ENCODE peak calls at places on chromosomes 16 and 17, in seven cellular contexts. One of them, this sample, is unnamed.

GRCh38 chr16:87575027-87575804 is 27.1 kb upstream of the JPH3 start:
- DNase-seq in activated T-helper 1 cell treated with Interleukin-2 at 50 U/mL for 16 hours: no peak
- DNase-seq in heart right ventricle: no peak
- DNase-seq in fibroblast of the conjunctiva: no peak
- DNase-seq in CD8-positive, alpha-beta T cell: no peak
- DNase-seq in activated CD4-positive, alpha-beta T cell treated with anti-CD3 and anti-CD28 coated beads, Interleukin-2, amount 50 U/mL, for 1 hour: no peak
- DNase-seq in T-cell: no peak
- DNase-seq in this sample: no peak

GRCh38 chr17:18262641-18263040 is 2.2 kb downstream of the MIEF2 start:
- DNase-seq in activated T-helper 1 cell treated with Interleukin-2 at 50 U/mL for 16 hours: no peak
- DNase-seq in heart right ventricle: peak
- DNase-seq in fibroblast of the conjunctiva: no peak
- DNase-seq in CD8-positive, alpha-beta T cell: no peak
- DNase-seq in activated CD4-positive, alpha-beta T cell treated with anti-CD3 and anti-CD28 coated beads, Interleukin-2, amount 50 U/mL, for 1 hour: no peak
- DNase-seq in T-cell: no peak
- DNase-seq in this sample: no peak

GRCh38 chr16:12187939-12188673 is 211.6 kb downstream of the SNX29 start:
- DNase-seq in activated T-helper 1 cell treated with Interleukin-2 at 50 U/mL for 16 hours: no peak
- DNase-seq in heart right ventricle: no peak
- DNase-seq in fibroblast of the conjunctiva: no peak
- DNase-seq in CD8-positive, alpha-beta T cell: no peak
- DNase-seq in activated CD4-positive, alpha-beta T cell treated with anti-CD3 and anti-CD28 coated beads, Interleukin-2, amount 50 U/mL, for 1 hour: no peak
- DNase-seq in T-cell: no peak
- DNase-seq in this sample: no peak

GRCh38 chr17:36768355-36768754 is 167.0 kb downstream of the MRM1 start:
- DNase-seq in activated T-helper 1 cell treated with Interleukin-2 at 50 U/mL for 16 hours: no peak
- DNase-seq in heart right ventricle: no peak
- DNase-seq in fibroblast of the conjunctiva: no peak
- DNase-seq in CD8-positive, alpha-beta T cell: no peak
- DNase-seq in activated CD4-positive, alpha-beta T cell treated with anti-CD3 and anti-CD28 coated beads, Interleukin-2, amount 50 U/mL, for 1 hour: no peak
- DNase-seq in T-cell: no peak
- DNase-seq in this sample: no peak

GRCh38 chr16:80372341-80372740 is 168.5 kb upstream of the DYNLRB2 start:
- DNase-seq in activated T-helper 1 cell treated with Interleukin-2 at 50 U/mL for 16 hours: no peak
- DNase-seq in heart right ventricle: no peak
- DNase-seq in fibroblast of the conjunctiva: no peak
- DNase-seq in CD8-positive, alpha-beta T cell: no peak
- DNase-seq in activated CD4-positive, alpha-beta T cell treated with anti-CD3 and anti-CD28 coated beads, Interleukin-2, amount 50 U/mL, for 1 hour: no peak
- DNase-seq in T-cell: no peak
- DNase-seq in this sample: no peak

GRCh38 chr16:21264226-21265036 is 13.7 kb downstream of the CRYM start:
- DNase-seq in activated T-helper 1 cell treated with Interleukin-2 at 50 U/mL for 16 hours: no peak
- DNase-seq in heart right ventricle: peak
- DNase-seq in fibroblast of the conjunctiva: no peak
- DNase-seq in CD8-positive, alpha-beta T cell: no peak
- DNase-seq in activated CD4-positive, alpha-beta T cell treated with anti-CD3 and anti-CD28 coated beads, Interleukin-2, amount 50 U/mL, for 1 hour: no peak
- DNase-seq in T-cell: no peak
- DNase-seq in this sample: no peak

GRCh38 chr17:58583486-58583885 is 69.0 kb upstream of the MTMR4 start:
- DNase-seq in activated T-helper 1 cell treated with Interleukin-2 at 50 U/mL for 16 hours: no peak
- DNase-seq in heart right ventricle: no peak
- DNase-seq in fibroblast of the conjunctiva: no peak
- DNase-seq in CD8-positive, alpha-beta T cell: no peak
- DNase-seq in activated CD4-positive, alpha-beta T cell treated with anti-CD3 and anti-CD28 coated beads, Interleukin-2, amount 50 U/mL, for 1 hour: no peak
- DNase-seq in T-cell: no peak
- DNase-seq in this sample: no peak

GRCh38 chr16:54031107-54031760 is 255.4 kb downstream of the IRX3 start:
- DNase-seq in activated T-helper 1 cell treated with Interleukin-2 at 50 U/mL for 16 hours: no peak
- DNase-seq in heart right ventricle: no peak
- DNase-seq in fibroblast of the conjunctiva: no peak
- DNase-seq in CD8-positive, alpha-beta T cell: no peak
- DNase-seq in activated CD4-positive, alpha-beta T cell treated with anti-CD3 and anti-CD28 coated beads, Interleukin-2, amount 50 U/mL, for 1 hour: no peak
- DNase-seq in T-cell: no peak
- DNase-seq in this sample: no peak

GRCh38 chr16:79618712-79619050 is 18.1 kb upstream of the MAF start:
- DNase-seq in activated T-helper 1 cell treated with Interleukin-2 at 50 U/mL for 16 hours: no peak
- DNase-seq in heart right ventricle: no peak
- DNase-seq in fibroblast of the conjunctiva: no peak
- DNase-seq in CD8-positive, alpha-beta T cell: no peak
- DNase-seq in activated CD4-positive, alpha-beta T cell treated with anti-CD3 and anti-CD28 coated beads, Interleukin-2, amount 50 U/mL, for 1 hour: no peak
- DNase-seq in T-cell: no peak
- DNase-seq in this sample: no peak

GRCh38 chr17:17468217-17469010 is 8.4 kb upstream of the MED9 start:
- DNase-seq in activated T-helper 1 cell treated with Interleukin-2 at 50 U/mL for 16 hours: no peak
- DNase-seq in heart right ventricle: no peak
- DNase-seq in fibroblast of the conjunctiva: no peak
- DNase-seq in CD8-positive, alpha-beta T cell: no peak
- DNase-seq in activated CD4-positive, alpha-beta T cell treated with anti-CD3 and anti-CD28 coated beads, Interleukin-2, amount 50 U/mL, for 1 hour: no peak
- DNase-seq in T-cell: no peak
- DNase-seq in this sample: no peak

GRCh38 chr17:42163113-42163512 is 8.3 kb upstream of the RAB5C start:
- DNase-seq in activated T-helper 1 cell treated with Interleukin-2 at 50 U/mL for 16 hours: no peak
- DNase-seq in heart right ventricle: no peak
- DNase-seq in fibroblast of the conjunctiva: no peak
- DNase-seq in CD8-positive, alpha-beta T cell: no peak
- DNase-seq in activated CD4-positive, alpha-beta T cell treated with anti-CD3 and anti-CD28 coated beads, Interleukin-2, amount 50 U/mL, for 1 hour: no peak
- DNase-seq in T-cell: no peak
- DNase-seq in this sample: no peak

GRCh38 chr17:69669441-69670178 is 255.1 kb downstream of the MAP2K6 start:
- DNase-seq in activated T-helper 1 cell treated with Interleukin-2 at 50 U/mL for 16 hours: no peak
- DNase-seq in heart right ventricle: no peak
- DNase-seq in fibroblast of the conjunctiva: no peak
- DNase-seq in CD8-positive, alpha-beta T cell: no peak
- DNase-seq in activated CD4-positive, alpha-beta T cell treated with anti-CD3 and anti-CD28 coated beads, Interleukin-2, amount 50 U/mL, for 1 hour: no peak
- DNase-seq in T-cell: no peak
- DNase-seq in this sample: no peak

GRCh38 chr16:48165961-48166578 is 10.3 kb upstream of the ABCC12 start:
- DNase-seq in activated T-helper 1 cell treated with Interleukin-2 at 50 U/mL for 16 hours: no peak
- DNase-seq in heart right ventricle: no peak
- DNase-seq in fibroblast of the conjunctiva: peak
- DNase-seq in CD8-positive, alpha-beta T cell: no peak
- DNase-seq in activated CD4-positive, alpha-beta T cell treated with anti-CD3 and anti-CD28 coated beads, Interleukin-2, amount 50 U/mL, for 1 hour: no peak
- DNase-seq in T-cell: no peak
- DNase-seq in this sample: no peak

GRCh38 chr16:87850009-87851006 is 19.0 kb downstream of the SLC7A5 start:
- DNase-seq in activated T-helper 1 cell treated with Interleukin-2 at 50 U/mL for 16 hours: peak
- DNase-seq in heart right ventricle: peak
- DNase-seq in fibroblast of the conjunctiva: no peak
- DNase-seq in CD8-positive, alpha-beta T cell: peak
- DNase-seq in activated CD4-positive, alpha-beta T cell treated with anti-CD3 and anti-CD28 coated beads, Interleukin-2, amount 50 U/mL, for 1 hour: peak
- DNase-seq in T-cell: peak
- DNase-seq in this sample: peak

GRCh38 chr17:21140911-21141310 is 14.1 kb downstream of the DHRS7B start:
- DNase-seq in activated T-helper 1 cell treated with Interleukin-2 at 50 U/mL for 16 hours: no peak
- DNase-seq in heart right ventricle: no peak
- DNase-seq in fibroblast of the conjunctiva: no peak
- DNase-seq in CD8-positive, alpha-beta T cell: no peak
- DNase-seq in activated CD4-positive, alpha-beta T cell treated with anti-CD3 and anti-CD28 coated beads, Interleukin-2, amount 50 U/mL, for 1 hour: no peak
- DNase-seq in T-cell: no peak
- DNase-seq in this sample: no peak

GRCh38 chr16:48014349-48015135 is 141.3 kb downstream of the ABCC12 start:
- DNase-seq in activated T-helper 1 cell treated with Interleukin-2 at 50 U/mL for 16 hours: no peak
- DNase-seq in heart right ventricle: no peak
- DNase-seq in fibroblast of the conjunctiva: no peak
- DNase-seq in CD8-positive, alpha-beta T cell: no peak
- DNase-seq in activated CD4-positive, alpha-beta T cell treated with anti-CD3 and anti-CD28 coated beads, Interleukin-2, amount 50 U/mL, for 1 hour: no peak
- DNase-seq in T-cell: no peak
- DNase-seq in this sample: no peak

GRCh38 chr17:45366049-45366448 is 49.2 kb upstream of the MAP3K14 start:
- DNase-seq in activated T-helper 1 cell treated with Interleukin-2 at 50 U/mL for 16 hours: no peak
- DNase-seq in heart right ventricle: no peak
- DNase-seq in fibroblast of the conjunctiva: no peak
- DNase-seq in CD8-positive, alpha-beta T cell: no peak
- DNase-seq in activated CD4-positive, alpha-beta T cell treated with anti-CD3 and anti-CD28 coated beads, Interleukin-2, amount 50 U/mL, for 1 hour: no peak
- DNase-seq in T-cell: no peak
- DNase-seq in this sample: no peak

GRCh38 chr17:78999056-78999768 is 10.4 kb downstream of the CANT1 start:
- DNase-seq in activated T-helper 1 cell treated with Interleukin-2 at 50 U/mL for 16 hours: no peak
- DNase-seq in heart right ventricle: no peak
- DNase-seq in fibroblast of the conjunctiva: no peak
- DNase-seq in CD8-positive, alpha-beta T cell: no peak
- DNase-seq in activated CD4-positive, alpha-beta T cell treated with anti-CD3 and anti-CD28 coated beads, Interleukin-2, amount 50 U/mL, for 1 hour: no peak
- DNase-seq in T-cell: no peak
- DNase-seq in this sample: no peak

GRCh38 chr17:43030137-43030767 is 5.2 kb downstream of the RND2 start:
- DNase-seq in activated T-helper 1 cell treated with Interleukin-2 at 50 U/mL for 16 hours: no peak
- DNase-seq in heart right ventricle: no peak
- DNase-seq in fibroblast of the conjunctiva: no peak
- DNase-seq in CD8-positive, alpha-beta T cell: no peak
- DNase-seq in activated CD4-positive, alpha-beta T cell treated with anti-CD3 and anti-CD28 coated beads, Interleukin-2, amount 50 U/mL, for 1 hour: no peak
- DNase-seq in T-cell: no peak
- DNase-seq in this sample: no peak

GRCh38 chr16:56518435-56518834 is 1.4 kb downstream of the BBS2 start:
- DNase-seq in activated T-helper 1 cell treated with Interleukin-2 at 50 U/mL for 16 hours: no peak
- DNase-seq in heart right ventricle: no peak
- DNase-seq in fibroblast of the conjunctiva: no peak
- DNase-seq in CD8-positive, alpha-beta T cell: no peak
- DNase-seq in activated CD4-positive, alpha-beta T cell treated with anti-CD3 and anti-CD28 coated beads, Interleukin-2, amount 50 U/mL, for 1 hour: no peak
- DNase-seq in T-cell: no peak
- DNase-seq in this sample: no peak

GRCh38 chr17:32152130-32152529 is 9.8 kb downstream of the RHOT1 start:
- DNase-seq in activated T-helper 1 cell treated with Interleukin-2 at 50 U/mL for 16 hours: no peak
- DNase-seq in heart right ventricle: no peak
- DNase-seq in fibroblast of the conjunctiva: no peak
- DNase-seq in CD8-positive, alpha-beta T cell: no peak
- DNase-seq in activated CD4-positive, alpha-beta T cell treated with anti-CD3 and anti-CD28 coated beads, Interleukin-2, amount 50 U/mL, for 1 hour: no peak
- DNase-seq in T-cell: no peak
- DNase-seq in this sample: no peak

GRCh38 chr16:87203060-87203656 is 114.0 kb downstream of the C16orf95 start:
- DNase-seq in activated T-helper 1 cell treated with Interleukin-2 at 50 U/mL for 16 hours: no peak
- DNase-seq in heart right ventricle: peak
- DNase-seq in fibroblast of the conjunctiva: peak
- DNase-seq in CD8-positive, alpha-beta T cell: peak
- DNase-seq in activated CD4-positive, alpha-beta T cell treated with anti-CD3 and anti-CD28 coated beads, Interleukin-2, amount 50 U/mL, for 1 hour: peak
- DNase-seq in T-cell: peak
- DNase-seq in this sample: peak

GRCh38 chr16:67459066-67459857 is 21.7 kb downstream of the ATP6V0D1 start:
- DNase-seq in activated T-helper 1 cell treated with Interleukin-2 at 50 U/mL for 16 hours: no peak
- DNase-seq in heart right ventricle: peak
- DNase-seq in fibroblast of the conjunctiva: no peak
- DNase-seq in CD8-positive, alpha-beta T cell: no peak
- DNase-seq in activated CD4-positive, alpha-beta T cell treated with anti-CD3 and anti-CD28 coated beads, Interleukin-2, amount 50 U/mL, for 1 hour: no peak
- DNase-seq in T-cell: no peak
- DNase-seq in this sample: no peak

GRCh38 chr17:19321481-19322128 is 40.9 kb downstream of the B9D1 start:
- DNase-seq in activated T-helper 1 cell treated with Interleukin-2 at 50 U/mL for 16 hours: no peak
- DNase-seq in heart right ventricle: no peak
- DNase-seq in fibroblast of the conjunctiva: no peak
- DNase-seq in CD8-positive, alpha-beta T cell: no peak
- DNase-seq in activated CD4-positive, alpha-beta T cell treated with anti-CD3 and anti-CD28 coated beads, Interleukin-2, amount 50 U/mL, for 1 hour: no peak
- DNase-seq in T-cell: no peak
- DNase-seq in this sample: no peak

GRCh38 chr17:66945451-66945850 is 19.1 kb upstream of the CACNG4 start:
- DNase-seq in activated T-helper 1 cell treated with Interleukin-2 at 50 U/mL for 16 hours: no peak
- DNase-seq in heart right ventricle: no peak
- DNase-seq in fibroblast of the conjunctiva: no peak
- DNase-seq in CD8-positive, alpha-beta T cell: no peak
- DNase-seq in activated CD4-positive, alpha-beta T cell treated with anti-CD3 and anti-CD28 coated beads, Interleukin-2, amount 50 U/mL, for 1 hour: no peak
- DNase-seq in T-cell: no peak
- DNase-seq in this sample: no peak

GRCh38 chr16:47599512-47599911 is 138.4 kb downstream of the PHKB start:
- DNase-seq in activated T-helper 1 cell treated with Interleukin-2 at 50 U/mL for 16 hours: no peak
- DNase-seq in heart right ventricle: no peak
- DNase-seq in fibroblast of the conjunctiva: no peak
- DNase-seq in CD8-positive, alpha-beta T cell: no peak
- DNase-seq in activated CD4-positive, alpha-beta T cell treated with anti-CD3 and anti-CD28 coated beads, Interleukin-2, amount 50 U/mL, for 1 hour: no peak
- DNase-seq in T-cell: no peak
- DNase-seq in this sample: no peak

GRCh38 chr17:78923660-78924453 is 1.3 kb downstream of the TIMP2 start:
- DNase-seq in activated T-helper 1 cell treated with Interleukin-2 at 50 U/mL for 16 hours: peak
- DNase-seq in heart right ventricle: peak
- DNase-seq in fibroblast of the conjunctiva: no peak
- DNase-seq in CD8-positive, alpha-beta T cell: peak
- DNase-seq in activated CD4-positive, alpha-beta T cell treated with anti-CD3 and anti-CD28 coated beads, Interleukin-2, amount 50 U/mL, for 1 hour: peak
- DNase-seq in T-cell: peak
- DNase-seq in this sample: peak

GRCh38 chr17:56184650-56185049 is 31.4 kb downstream of the ANKFN1 start:
- DNase-seq in activated T-helper 1 cell treated with Interleukin-2 at 50 U/mL for 16 hours: no peak
- DNase-seq in heart right ventricle: no peak
- DNase-seq in fibroblast of the conjunctiva: no peak
- DNase-seq in CD8-positive, alpha-beta T cell: no peak
- DNase-seq in activated CD4-positive, alpha-beta T cell treated with anti-CD3 and anti-CD28 coated beads, Interleukin-2, amount 50 U/mL, for 1 hour: no peak
- DNase-seq in T-cell: no peak
- DNase-seq in this sample: no peak

GRCh38 chr17:62091804-62092203 is 26.7 kb upstream of the MED13 start:
- DNase-seq in activated T-helper 1 cell treated with Interleukin-2 at 50 U/mL for 16 hours: no peak
- DNase-seq in heart right ventricle: no peak
- DNase-seq in fibroblast of the conjunctiva: no peak
- DNase-seq in CD8-positive, alpha-beta T cell: no peak
- DNase-seq in activated CD4-positive, alpha-beta T cell treated with anti-CD3 and anti-CD28 coated beads, Interleukin-2, amount 50 U/mL, for 1 hour: no peak
- DNase-seq in T-cell: no peak
- DNase-seq in this sample: no peak

GRCh38 chr16:46927273-46927672 is 43.1 kb downstream of the GPT2 start:
- DNase-seq in activated T-helper 1 cell treated with Interleukin-2 at 50 U/mL for 16 hours: no peak
- DNase-seq in heart right ventricle: peak
- DNase-seq in fibroblast of the conjunctiva: no peak
- DNase-seq in CD8-positive, alpha-beta T cell: no peak
- DNase-seq in activated CD4-positive, alpha-beta T cell treated with anti-CD3 and anti-CD28 coated beads, Interleukin-2, amount 50 U/mL, for 1 hour: no peak
- DNase-seq in T-cell: no peak
- DNase-seq in this sample: no peak

GRCh38 chr16:69566437-69567030 is 768 bp downstream of the NFAT5 start:
- DNase-seq in activated T-helper 1 cell treated with Interleukin-2 at 50 U/mL for 16 hours: no peak
- DNase-seq in heart right ventricle: peak
- DNase-seq in fibroblast of the conjunctiva: peak
- DNase-seq in CD8-positive, alpha-beta T cell: no peak
- DNase-seq in activated CD4-positive, alpha-beta T cell treated with anti-CD3 and anti-CD28 coated beads, Interleukin-2, amount 50 U/mL, for 1 hour: peak
- DNase-seq in T-cell: no peak
- DNase-seq in this sample: no peak

GRCh38 chr16:85215478-85216120 is 103.3 kb upstream of the CIBAR2 start:
- DNase-seq in activated T-helper 1 cell treated with Interleukin-2 at 50 U/mL for 16 hours: no peak
- DNase-seq in heart right ventricle: no peak
- DNase-seq in fibroblast of the conjunctiva: no peak
- DNase-seq in CD8-positive, alpha-beta T cell: no peak
- DNase-seq in activated CD4-positive, alpha-beta T cell treated with anti-CD3 and anti-CD28 coated beads, Interleukin-2, amount 50 U/mL, for 1 hour: no peak
- DNase-seq in T-cell: no peak
- DNase-seq in this sample: no peak

GRCh38 chr16:66364117-66364958 is 2.2 kb upstream of the CDH5 start:
- DNase-seq in activated T-helper 1 cell treated with Interleukin-2 at 50 U/mL for 16 hours: no peak
- DNase-seq in heart right ventricle: peak
- DNase-seq in fibroblast of the conjunctiva: peak
- DNase-seq in CD8-positive, alpha-beta T cell: no peak
- DNase-seq in activated CD4-positive, alpha-beta T cell treated with anti-CD3 and anti-CD28 coated beads, Interleukin-2, amount 50 U/mL, for 1 hour: no peak
- DNase-seq in T-cell: no peak
- DNase-seq in this sample: no peak

GRCh38 chr16:89921699-89922476 is 1.3 kb upstream of the TUBB3 start:
- DNase-seq in activated T-helper 1 cell treated with Interleukin-2 at 50 U/mL for 16 hours: no peak
- DNase-seq in heart right ventricle: peak
- DNase-seq in fibroblast of the conjunctiva: peak
- DNase-seq in CD8-positive, alpha-beta T cell: no peak
- DNase-seq in activated CD4-positive, alpha-beta T cell treated with anti-CD3 and anti-CD28 coated beads, Interleukin-2, amount 50 U/mL, for 1 hour: no peak
- DNase-seq in T-cell: no peak
- DNase-seq in this sample: no peak

GRCh38 chr17:56599093-56599492 is 5.6 kb downstream of the NOG start:
- DNase-seq in activated T-helper 1 cell treated with Interleukin-2 at 50 U/mL for 16 hours: no peak
- DNase-seq in heart right ventricle: no peak
- DNase-seq in fibroblast of the conjunctiva: no peak
- DNase-seq in CD8-positive, alpha-beta T cell: no peak
- DNase-seq in activated CD4-positive, alpha-beta T cell treated with anti-CD3 and anti-CD28 coated beads, Interleukin-2, amount 50 U/mL, for 1 hour: peak
- DNase-seq in T-cell: no peak
- DNase-seq in this sample: peak

GRCh38 chr17:50688168-50688719 is 19.5 kb downstream of the ANKRD40 start:
- DNase-seq in activated T-helper 1 cell treated with Interleukin-2 at 50 U/mL for 16 hours: no peak
- DNase-seq in heart right ventricle: no peak
- DNase-seq in fibroblast of the conjunctiva: no peak
- DNase-seq in CD8-positive, alpha-beta T cell: no peak
- DNase-seq in activated CD4-positive, alpha-beta T cell treated with anti-CD3 and anti-CD28 coated beads, Interleukin-2, amount 50 U/mL, for 1 hour: no peak
- DNase-seq in T-cell: no peak
- DNase-seq in this sample: no peak

GRCh38 chr17:28221751-28222414 is 97.1 kb upstream of the TMEM97 start:
- DNase-seq in activated T-helper 1 cell treated with Interleukin-2 at 50 U/mL for 16 hours: no peak
- DNase-seq in heart right ventricle: no peak
- DNase-seq in fibroblast of the conjunctiva: no peak
- DNase-seq in CD8-positive, alpha-beta T cell: no peak
- DNase-seq in activated CD4-positive, alpha-beta T cell treated with anti-CD3 and anti-CD28 coated beads, Interleukin-2, amount 50 U/mL, for 1 hour: no peak
- DNase-seq in T-cell: no peak
- DNase-seq in this sample: no peak

GRCh38 chr16:72664122-72664479 is 383.8 kb downstream of the ZFHX3 start:
- DNase-seq in activated T-helper 1 cell treated with Interleukin-2 at 50 U/mL for 16 hours: no peak
- DNase-seq in heart right ventricle: no peak
- DNase-seq in fibroblast of the conjunctiva: no peak
- DNase-seq in CD8-positive, alpha-beta T cell: no peak
- DNase-seq in activated CD4-positive, alpha-beta T cell treated with anti-CD3 and anti-CD28 coated beads, Interleukin-2, amount 50 U/mL, for 1 hour: no peak
- DNase-seq in T-cell: no peak
- DNase-seq in this sample: no peak